ENCODE peak calls at places on chromosomes 6 and 20, in eight cellular contexts. D is HT-29; H is activated T-cell treated with anti-CD3 and anti-CD28 coated beads for 1 hour; P is non-pigmented ciliary epithelial cell; K is CD8-positive, alpha-beta T cell; I is activated gamma-delta T cell treated with Interleukin-2 at 50 U/mL for 16 hours; M is AG20443; F is kidney. V is an unnamed sample.

GRCh38 chr6:45728674-45729073 is 287.0 kb downstream of the CLIC5 start:
- DNase-seq in M (peak; percentile 32), P (no peak), H (no peak), F (no peak), I (no peak), K (no peak), D (no peak), V (no peak)

GRCh38 chr20:47137231-47137865 is 219.2 kb downstream of the ZMYND8 start:
- DNase-seq in D (no peak), F (no peak), K (no peak), M (peak; percentile 54), H (no peak), P (no peak), I (no peak), V (no peak)

GRCh38 chr6:75384116-75384515 is 99.5 kb upstream of the TMEM30A start:
- DNase-seq in H (no peak), M (no peak), D (no peak), I (no peak), P (no peak), K (no peak), F (no peak), V (no peak)

GRCh38 chr6:17450825-17451224 is 57.4 kb downstream of the CAP2 start:
- DNase-seq in P (no peak), M (no peak), I (no peak), H (no peak), K (no peak), D (no peak), F (no peak), V (no peak)

GRCh38 chr20:38131588-38132121 is 33.4 kb downstream of the TGM2 start:
- DNase-seq in M (no peak), P (no peak), H (no peak), K (no peak), D (no peak), I (no peak), F (peak; percentile 4), V (no peak)

GRCh38 chr6:20572288-20572687 is 38.0 kb downstream of the CDKAL1 start:
- DNase-seq in P (no peak), K (no peak), M (no peak), H (no peak), F (no peak), I (no peak), D (no peak), V (no peak)

GRCh38 chr20:13021205-13021970 is 12.6 kb downstream of the SPTLC3 start:
- DNase-seq in H (no peak), K (no peak), F (no peak), M (no peak), D (no peak), I (no peak), P (no peak), V (no peak)

GRCh38 chr20:64114356-64114971 is 7.1 kb upstream of the NPBWR2 start:
- DNase-seq in H (no peak), F (peak; percentile 63), M (no peak), I (no peak), P (no peak), D (no peak), K (no peak), V (no peak)

GRCh38 chr20:33490934-33491656 is 1.2 kb downstream of the CBFA2T2 start:
- DNase-seq in P (no peak), H (no peak), F (no peak), I (no peak), D (peak; percentile 31), K (no peak), M (no peak), V (no peak)

GRCh38 chr20:2617099-2617714 is 35.2 kb upstream of the NOP56 start:
- DNase-seq in H (no peak), P (no peak), F (no peak), I (no peak), D (no peak), K (no peak), M (no peak), V (no peak)

GRCh38 chr6:134431306-134431919 is 113.5 kb upstream of the SGK1 start:
- DNase-seq in K (no peak), I (no peak), P (no peak), F (no peak), M (no peak), D (no peak), H (no peak), V (no peak)

GRCh38 chr6:53172468-53172803 is 23.8 kb upstream of the GCM1 start:
- DNase-seq in K (no peak), I (no peak), P (no peak), H (no peak), D (no peak), M (no peak), F (no peak), V (no peak)

GRCh38 chr6:56223995-56224394 is 23.4 kb downstream of the COL21A1 start:
- DNase-seq in P (no peak), K (no peak), F (no peak), D (no peak), I (no peak), M (peak; percentile 30), H (no peak), V (no peak)

GRCh38 chr6:137729866-137730629 is 137.0 kb upstream of the TNFAIP3 start:
- DNase-seq in I (no peak), F (no peak), P (no peak), D (no peak), K (no peak), H (no peak), M (peak; percentile 52), V (no peak)

GRCh38 chr6:11447265-11447664 is 90.3 kb upstream of the TMEM170B start:
- DNase-seq in P (no peak), F (no peak), D (no peak), M (no peak), H (no peak), K (no peak), I (no peak), V (no peak)

V was measured in T-helper 1 cell.